ENCODE peak calls at places on chromosome 19, in four cellular contexts. C is breast epithelium, G is HFF-Myc, N is heart right ventricle. R is an unnamed sample.

GRCh38 chr19:24046550-24046949 is 40.4 kb upstream of the ZNF254 start:
- DNase-seq in G (no peak), C (no peak), N (no peak), R (no peak)

GRCh38 chr19:3058009-3058820 is 4.1 kb downstream of the TLE5 start:
- DNase-seq in N (no peak), C (no peak), G (no peak), R (no peak)

GRCh38 chr19:16274466-16274865 is 50.2 kb upstream of the KLF2 start:
- DNase-seq in N (no peak), G (no peak), C (no peak), R (no peak)

GRCh38 chr19:13505164-13505695 is 1.0 kb downstream of the CACNA1A start:
- DNase-seq in G (no peak), N (no peak), C (no peak), R (peak)

GRCh38 chr19:32404213-32404938 is 1.2 kb upstream of the DPY19L3 start:
- DNase-seq in C (no peak), G (no peak), N (no peak), R (no peak)

GRCh38 chr19:33905937-33906577 is 109.4 kb downstream of the KCTD15 start:
- DNase-seq in N (peak), C (peak), G (no peak), R (no peak)

GRCh38 chr19:47024502-47024901 is 4.9 kb downstream of the NPAS1 start:
- DNase-seq in G (no peak), C (no peak), N (no peak), R (no peak)

GRCh38 chr19:1650627-1651009 is 1.8 kb downstream of the TCF3 start:
- DNase-seq in G (no peak), N (no peak), C (no peak), R (no peak)

GRCh38 chr19:54573330-54573872 is at the start of gene LILRA2:
- DNase-seq in G (no peak), N (no peak), C (no peak), R (no peak)

GRCh38 chr19:34217952-34218817 is 36.2 kb upstream of the GARRE1 start:
- DNase-seq in N (no peak), C (no peak), G (peak), R (no peak)

GRCh38 chr19:13103961-13104847 is 1.5 kb upstream of the LYL1 start:
- DNase-seq in G (no peak), C (no peak), N (peak), R (no peak)

GRCh38 chr19:55460670-55461258 is 678 bp downstream of the ISOC2 start:
- DNase-seq in N (peak), G (no peak), C (peak), R (no peak)

GRCh38 chr19:23286477-23286876 is 36.3 kb upstream of the ZNF724 start:
- DNase-seq in C (no peak), G (no peak), N (no peak), R (no peak)

GRCh38 chr19:47756627-47756929 is 11.2 kb downstream of the NOP53 start:
- DNase-seq in C (no peak), N (no peak), G (no peak), R (no peak)

GRCh38 chr19:23547816-23548430 is 139.1 kb downstream of the ZNF675 start:
- DNase-seq in C (no peak), N (no peak), G (no peak), R (no peak)

GRCh38 chr19:10881403-10882107 is 10.2 kb downstream of the CARM1 start:
- DNase-seq in G (no peak), C (no peak), N (no peak), R (no peak)

GRCh38 chr19:10878253-10878652 is 6.9 kb downstream of the CARM1 start:
- DNase-seq in N (no peak), C (no peak), G (no peak), R (no peak)

GRCh38 chr19:10884273-10884672 is 12.9 kb downstream of the CARM1 start:
- DNase-seq in C (no peak), G (no peak), N (no peak), R (no peak)

GRCh38 chr19:10885241-10886169 is 14.2 kb downstream of the CARM1 start:
- DNase-seq in C (no peak), G (no peak), N (no peak), R (no peak)

GRCh38 chr19:10882108-10882457 is 10.7 kb downstream of the CARM1 start:
- DNase-seq in C (no peak), N (peak), G (no peak), R (no peak)
- TF ChIP-seq CTCF in C (no peak), N (no peak), G (no peak), R (no peak)

DNA sequence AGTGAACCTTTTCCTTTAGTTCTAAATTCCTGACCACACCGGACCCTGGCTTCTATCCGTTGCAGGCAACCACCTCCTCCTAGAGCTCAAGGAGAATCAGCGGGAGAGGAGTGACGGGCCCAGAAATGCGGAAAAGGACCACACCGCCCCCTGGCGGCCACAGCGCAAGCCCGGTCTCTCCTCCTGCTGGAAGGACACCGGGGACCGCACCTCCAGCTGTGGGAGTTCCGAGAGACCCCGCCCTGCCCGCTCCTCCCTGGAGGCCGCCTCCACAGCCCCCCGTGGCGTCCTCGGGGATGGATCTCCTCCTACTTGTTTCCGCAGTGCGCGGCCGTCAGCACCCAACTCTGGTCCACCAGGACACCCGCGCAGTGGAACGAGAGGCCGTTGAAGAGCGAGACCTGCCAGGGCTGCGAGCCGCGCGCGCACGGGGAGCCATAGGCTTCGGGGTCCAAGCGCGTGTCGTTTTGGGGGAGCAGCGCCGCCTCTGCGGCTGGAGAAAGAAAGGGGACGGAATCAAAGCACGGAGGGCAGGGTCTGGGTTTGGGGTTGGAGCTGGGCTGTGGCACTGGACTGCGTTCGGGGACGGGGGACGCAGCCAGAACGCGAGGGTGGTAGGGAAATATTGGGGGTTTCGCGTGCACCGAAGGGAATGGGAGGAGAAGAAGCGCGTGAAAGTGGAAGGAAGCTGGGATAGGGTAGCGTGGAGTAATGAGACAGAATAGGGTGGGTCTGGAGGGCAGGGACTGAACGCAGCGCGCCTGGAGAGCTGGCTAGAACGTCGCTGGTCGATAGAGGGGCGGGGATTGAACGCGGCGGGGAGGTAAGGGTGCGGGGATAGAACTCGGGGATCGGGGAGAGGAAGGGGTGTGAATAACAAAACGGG is 2.5 kb downstream of the KLK10 start:
- DNase-seq in N (peak), G (peak), C (peak), R (peak)
- TF ChIP-seq CTCF in N (peak), G (peak), C (peak), R (peak)

DNA sequence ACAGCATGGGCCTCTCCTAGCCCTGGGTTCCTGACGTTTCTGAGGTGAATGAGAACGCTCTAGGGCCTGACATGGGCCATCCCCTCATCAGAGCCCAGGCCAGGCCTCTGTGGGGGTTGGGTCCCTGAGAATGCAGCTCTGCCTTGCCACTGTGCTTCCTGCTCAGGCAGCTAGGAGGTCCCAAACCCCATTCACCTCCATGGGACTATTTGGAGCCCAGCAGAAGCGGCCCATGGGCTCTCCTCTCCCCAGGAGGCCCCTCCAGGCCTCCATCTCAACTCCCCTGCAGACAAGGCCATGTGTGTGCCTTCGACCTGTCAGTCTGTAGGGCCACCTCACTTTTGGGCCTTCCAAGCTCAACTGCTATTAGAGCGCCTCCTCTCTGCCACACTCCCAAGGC is 36.9 kb downstream of the ELL start:
- DNase-seq in C (no peak), G (no peak), N (no peak), R (no peak)
- TF ChIP-seq CTCF in C (no peak), G (no peak), N (no peak), R (no peak)

DNA sequence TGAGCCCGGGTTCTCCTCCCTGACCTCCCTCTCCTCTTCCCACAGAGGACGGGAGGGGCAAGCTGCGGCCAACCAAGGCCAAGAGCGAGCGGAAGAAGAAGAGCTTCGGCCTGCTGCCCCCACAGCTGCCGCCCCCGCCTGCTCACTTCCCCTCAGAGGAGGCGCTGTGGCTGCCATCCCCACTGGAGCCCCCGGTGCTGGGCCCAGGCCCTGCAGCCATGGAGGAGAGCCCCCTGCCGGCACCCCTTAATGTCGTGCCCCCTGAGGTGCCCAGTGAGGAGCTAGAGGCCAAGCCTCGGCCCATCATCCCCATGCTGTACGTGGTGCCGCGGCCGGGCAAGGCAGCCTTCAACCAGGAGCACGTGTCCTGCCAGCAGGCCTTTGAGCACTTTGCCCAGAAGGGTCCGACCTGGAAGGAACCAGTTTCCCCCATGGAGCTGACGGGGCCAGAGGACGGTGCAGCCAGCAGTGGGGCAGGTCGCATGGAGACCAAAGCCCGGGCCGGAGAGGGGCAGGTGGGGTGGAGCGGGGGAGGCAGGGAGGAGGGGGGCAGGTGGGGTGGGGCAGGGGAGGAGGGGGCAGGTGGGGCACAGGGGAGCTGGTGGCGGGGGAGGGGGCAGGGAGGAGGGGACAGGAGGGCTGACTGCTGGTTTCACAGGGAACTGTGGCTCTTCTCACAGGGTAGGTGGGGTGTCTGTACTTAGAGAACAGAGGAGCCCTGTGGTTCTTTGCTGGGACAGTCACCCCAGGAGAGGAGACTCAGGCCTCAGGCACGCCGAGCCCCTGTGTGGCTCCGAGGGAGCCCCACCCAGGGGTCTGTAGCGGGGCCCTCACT is 162.3 kb downstream of the KDM4B start:
- DNase-seq in G (no peak), C (no peak), N (no peak), R (no peak)
- TF ChIP-seq CTCF in G (no peak), C (no peak), N (no peak), R (no peak)

DNA sequence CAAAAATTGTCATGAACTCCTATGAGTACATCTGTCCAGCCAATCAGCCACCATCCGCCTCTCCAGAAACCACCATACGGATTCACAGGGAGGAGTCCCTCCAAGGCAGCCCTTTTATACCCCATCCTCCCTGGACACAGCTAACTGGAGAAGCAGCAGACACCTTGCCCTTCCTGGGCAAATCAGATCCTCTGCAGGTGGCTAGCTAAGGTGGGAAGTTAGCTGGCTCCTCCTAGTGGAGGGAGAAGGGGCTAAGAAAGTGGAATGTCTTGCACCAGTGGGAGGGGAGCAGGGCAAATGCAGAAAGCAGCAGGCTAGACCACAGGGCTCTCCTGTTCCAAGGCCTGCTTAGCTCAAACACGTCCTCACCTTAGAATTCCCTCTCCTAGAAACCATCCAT is 46.2 kb upstream of the UQCRFS1 start:
- DNase-seq in N (no peak), C (no peak), G (no peak), R (no peak)
- TF ChIP-seq CTCF in N (no peak), C (no peak), G (peak), R (no peak)

DNA sequence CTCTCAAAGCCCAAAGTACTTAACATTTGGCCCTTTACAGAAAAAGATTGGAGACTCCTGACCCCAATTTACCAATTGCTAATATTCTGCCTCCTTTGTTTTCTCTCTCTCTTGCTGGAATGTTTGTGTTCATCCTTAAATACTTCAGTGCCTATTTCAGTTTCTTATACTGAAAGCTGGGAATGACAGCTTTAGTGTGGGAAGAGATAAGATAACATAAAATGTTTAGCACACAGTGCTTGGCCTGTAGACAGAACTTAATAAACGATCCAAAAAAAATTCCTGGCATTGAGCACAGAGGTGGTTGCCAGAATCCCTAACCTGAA is 3.0 kb upstream of the PLEKHF1 start:
- DNase-seq in G (no peak), N (no peak), C (no peak), R (no peak)
- TF ChIP-seq CTCF in G (no peak), N (no peak), C (no peak), R (no peak)

R was measured in RWPE2.